ENCODE peak calls at places on chromosomes 5 and 9, in five cellular contexts. R is GM23248, Z is body of pancreas, G is right atrium auricular region, K is spleen. V is an unnamed sample.

GRCh38 chr9:109422641-109423040 is 75.5 kb downstream of the PTPN3 start:
- DNase-seq in R (no peak), K (no peak), Z (no peak), G (no peak), V (peak)

GRCh38 chr9:4415281-4415680 is 75.0 kb upstream of the SLC1A1 start:
- DNase-seq in K (no peak), Z (no peak), G (no peak), R (peak), V (no peak)

GRCh38 chr5:73222173-73222572 is 49.2 kb downstream of the TMEM174 start:
- DNase-seq in K (no peak), R (no peak), G (no peak), Z (no peak), V (no peak)

GRCh38 chr9:35675732-35676392 is 2.1 kb downstream of the CA9 start:
- DNase-seq in K (peak), G (no peak), R (peak), Z (no peak), V (no peak)

GRCh38 chr9:16871358-16872151 is 1.1 kb upstream of the BNC2 start:
- DNase-seq in G (peak), R (peak), Z (peak), K (peak), V (peak)

GRCh38 chr9:124078641-124079040 is 67.1 kb downstream of the LHX2 start:
- DNase-seq in K (no peak), R (peak), G (no peak), Z (no peak), V (no peak)

GRCh38 chr9:1469996-1470395 is 419.8 kb downstream of the DMRT2 start:
- DNase-seq in K (no peak), Z (no peak), R (no peak), G (no peak), V (no peak)

GRCh38 chr5:36741138-36741537 is 134.7 kb downstream of the SLC1A3 start:
- DNase-seq in R (no peak), G (no peak), Z (peak), K (no peak), V (peak)

GRCh38 chr5:81202652-81203051 is 30.5 kb upstream of the CKMT2 start:
- DNase-seq in K (no peak), Z (no peak), G (no peak), R (no peak), V (no peak)

GRCh38 chr9:131566158-131566557 is 20.8 kb downstream of the PRRT1B start:
- DNase-seq in G (no peak), K (no peak), R (no peak), Z (no peak), V (no peak)

GRCh38 chr5:79806741-79807140 is 117.1 kb downstream of the CMYA5 start:
- DNase-seq in G (no peak), K (no peak), Z (no peak), R (peak), V (no peak)

GRCh38 chr9:34862043-34862442 is 96.0 kb upstream of the PHF24 start:
- DNase-seq in Z (no peak), G (no peak), R (no peak), K (no peak), V (no peak)

GRCh38 chr9:125262217-125262991 is 778 bp downstream of the GAPVD1 start:
- DNase-seq in Z (no peak), G (no peak), R (peak), K (no peak), V (no peak)

GRCh38 chr5:33582417-33582816 is 141.7 kb downstream of the TARS1 start:
- DNase-seq in G (no peak), K (no peak), Z (no peak), R (no peak), V (no peak)

GRCh38 chr5:171639966-171640365 is 145.7 kb upstream of the SMIM23 start:
- DNase-seq in G (no peak), Z (no peak), R (peak), K (no peak), V (no peak)
- H3K27ac ChIP-seq in G (peak), Z (no peak), R (no peak), K (no peak), V (no peak)

GRCh38 chr5:179765400-179765799 is 28.4 kb upstream of the LTC4S start:
- DNase-seq in G (peak), R (peak), Z (peak), K (peak), V (no peak)

GRCh38 chr5:179766021-179766725 is 27.6 kb upstream of the LTC4S start:
- DNase-seq in Z (no peak), R (peak), G (no peak), K (peak), V (no peak)

GRCh38 chr5:179768326-179769085 is 25.3 kb upstream of the LTC4S start:
- DNase-seq in K (peak), R (no peak), G (no peak), Z (no peak), V (no peak)

GRCh38 chr5:179769276-179769675 is 24.5 kb upstream of the LTC4S start:
- DNase-seq in R (no peak), Z (no peak), K (no peak), G (no peak), V (no peak)

GRCh38 chr5:179766726-179767455 is 26.9 kb upstream of the LTC4S start:
- DNase-seq in Z (no peak), G (no peak), R (peak), K (no peak), V (no peak)
- H3K27ac ChIP-seq in Z (peak), G (no peak), R (peak), K (no peak), V (no peak)

GRCh38 chr9:137069508-137070071 is 767 bp downstream of the SAPCD2 start:
- DNase-seq in R (no peak), G (no peak), Z (no peak), K (peak), V (no peak)

GRCh38 chr9:137066096-137066861 is 4.1 kb downstream of the SAPCD2 start:
- DNase-seq in G (no peak), K (no peak), Z (no peak), R (no peak), V (no peak)

GRCh38 chr9:137068539-137069507 is 1.5 kb downstream of the SAPCD2 start:
- DNase-seq in K (peak), Z (no peak), R (no peak), G (no peak), V (no peak)

GRCh38 chr9:137070201-137070905 is at the start of gene SAPCD2:
- DNase-seq in Z (peak), R (peak), G (peak), K (peak), V (peak)

DNA sequence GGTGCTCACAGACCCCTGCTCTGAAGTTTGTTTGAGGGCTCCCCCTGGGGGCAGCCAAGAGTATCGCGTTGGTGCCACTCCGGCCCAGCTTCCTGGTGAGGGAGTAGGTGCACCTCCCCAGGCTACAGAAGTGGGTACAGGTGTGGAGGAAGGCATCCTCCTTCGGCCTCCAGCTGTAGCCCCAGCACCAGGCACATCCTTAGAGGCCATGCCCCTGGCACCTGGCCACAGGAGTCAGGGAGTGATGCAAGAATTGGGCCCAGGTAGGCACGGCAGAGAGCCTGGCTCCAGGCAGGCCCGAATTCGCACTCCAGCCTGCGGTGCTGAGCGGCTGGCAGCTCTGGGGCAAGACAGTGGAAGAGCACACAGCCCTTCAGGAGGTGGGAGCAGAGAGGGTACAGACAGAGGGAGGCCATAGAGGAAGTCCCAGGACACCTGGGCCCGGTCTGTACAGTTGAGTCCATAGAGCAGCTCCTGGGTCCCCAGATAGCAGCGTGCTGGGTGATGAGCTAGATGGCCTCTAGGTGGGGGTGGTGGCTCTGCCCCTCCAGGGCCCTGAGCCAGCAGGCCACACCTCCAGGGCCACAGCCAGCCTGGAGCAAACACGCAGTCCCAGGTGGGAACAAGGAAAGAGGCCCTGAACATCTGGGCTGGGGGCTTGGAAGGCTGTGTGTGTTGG is 2.4 kb downstream of the SAPCD2 start:
- DNase-seq in K (peak), G (peak), R (peak), Z (peak), V (peak)
- H3K27ac ChIP-seq in K (no peak), G (no peak), R (no peak), Z (no peak), V (no peak)

DNA sequence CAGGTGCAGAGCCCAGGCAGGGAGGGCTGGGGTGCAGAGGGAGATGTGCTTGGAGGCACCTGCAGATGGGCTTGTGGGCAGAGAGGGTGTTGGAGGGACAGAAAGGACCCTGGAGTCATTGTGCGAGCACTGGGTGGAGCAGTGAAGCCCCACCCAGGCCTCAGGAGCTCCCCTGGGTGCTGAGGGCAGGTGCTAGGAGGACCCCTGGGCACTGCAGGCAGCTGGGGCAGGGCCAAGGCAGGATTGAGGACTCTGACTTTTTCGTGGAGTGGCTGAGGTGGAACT is 10.3 kb upstream of the SLC6A18 start:
- DNase-seq in R (no peak), K (peak), Z (no peak), G (no peak), V (no peak)
- H3K27ac ChIP-seq in R (no peak), K (no peak), Z (no peak), G (no peak), V (no peak)

GRCh38 chr5:116437351-116437705 is 137.3 kb downstream of the SEMA6A start:
- DNase-seq in Z (no peak), K (no peak), G (no peak), R (no peak), V (no peak)
- H3K27ac ChIP-seq in Z (no peak), K (no peak), G (no peak), R (no peak), V (no peak)

GRCh38 chr5:154677921-154678320 is 77.3 kb upstream of the LARP1 start:
- DNase-seq in R (peak), K (no peak), G (no peak), Z (peak), V (no peak)
- H3K27ac ChIP-seq in R (no peak), K (no peak), G (no peak), Z (peak), V (no peak)